ENCODE peak calls at places on chromosomes 7 and 10, in six cellular contexts. M is activated CD4-positive, CD25-positive, alpha-beta regulatory T cell; X is midbrain; W is hepatocyte; O is renal cortical epithelial cell; Q is NCI-H2171 treated with DMSO at 0.1 percent for 48 hours. U is an unnamed sample.

GRCh38 chr10:48363617-48364355 is 57.3 kb downstream of the MAPK8 start:
- DNase-seq in W (peak), O (peak), M (no peak), Q (peak), X (peak), U (no peak)

GRCh38 chr7:149821191-149822148 is 16.7 kb upstream of the ZNF862 start:
- DNase-seq in O (no peak), W (no peak), M (no peak), Q (no peak), X (no peak), U (no peak)

GRCh38 chr7:29970158-29970557 is 19.4 kb downstream of the SCRN1 start:
- DNase-seq in M (no peak), O (no peak), X (no peak), Q (peak), W (no peak), U (no peak)

GRCh38 chr10:33478675-33479125 is 144.2 kb upstream of the NRP1 start:
- DNase-seq in O (no peak), M (no peak), X (no peak), W (peak), Q (no peak), U (no peak)

GRCh38 chr10:33327750-33328149 is 6.7 kb downstream of the NRP1 start:
- DNase-seq in Q (no peak), M (no peak), O (peak), X (no peak), W (no peak), U (no peak)

GRCh38 chr10:60270426-60270825 is 119.2 kb downstream of the ANK3 start:
- DNase-seq in X (no peak), Q (no peak), O (peak), W (no peak), M (no peak), U (no peak)

GRCh38 chr10:31322647-31323046 is 3.6 kb downstream of the ZEB1 start:
- DNase-seq in X (no peak), M (no peak), W (no peak), Q (peak), O (no peak), U (no peak)

GRCh38 chr7:90180649-90181048 is 26.4 kb downstream of the STEAP1 start:
- DNase-seq in Q (no peak), W (no peak), O (peak), X (no peak), M (no peak), U (no peak)

GRCh38 chr7:46723742-46724141 is 802.7 kb upstream of the IGFBP3 start:
- DNase-seq in O (no peak), X (no peak), Q (no peak), M (no peak), W (no peak), U (no peak)

GRCh38 chr10:84537447-84537931 is 209.1 kb downstream of the CCSER2 start:
- DNase-seq in O (peak), X (peak), W (peak), Q (peak), M (no peak), U (peak)

GRCh38 chr7:7433736-7434260 is 101.9 kb downstream of the COL28A1 start:
- DNase-seq in X (no peak), O (no peak), M (no peak), Q (no peak), W (no peak), U (no peak)

GRCh38 chr7:108045154-108045553 is 42.2 kb upstream of the LAMB1 start:
- DNase-seq in X (no peak), M (no peak), W (peak), O (no peak), Q (no peak), U (no peak)

GRCh38 chr10:50393784-50394183 is 142.5 kb upstream of the ASAH2 start:
- DNase-seq in M (no peak), X (no peak), Q (no peak), W (peak), O (no peak), U (no peak)

GRCh38 chr7:81462672-81463071 is 307.2 kb downstream of the HGF start:
- DNase-seq in Q (no peak), M (no peak), W (no peak), O (peak), X (no peak), U (no peak)

GRCh38 chr10:68133553-68133952 is 24.3 kb downstream of the MYPN start:
- DNase-seq in M (no peak), W (no peak), Q (no peak), X (no peak), O (no peak), U (no peak)

GRCh38 chr7:92135100-92135429 is 788 bp upstream of the CYP51A1 start:
- DNase-seq in M (no peak), Q (peak), X (no peak), O (peak), W (peak), U (no peak)

GRCh38 chr10:124521429-124521871 is 59.8 kb downstream of the LHPP start:
- DNase-seq in Q (no peak), O (no peak), X (peak), M (no peak), W (no peak), U (no peak)

GRCh38 chr7:107236857-107237256 is 68.1 kb downstream of the HBP1 start:
- DNase-seq in W (no peak), X (no peak), Q (no peak), O (no peak), M (no peak), U (no peak)

GRCh38 chr10:23063387-23064287 is 31.7 kb upstream of the MSRB2 start:
- DNase-seq in X (peak), Q (no peak), M (no peak), O (no peak), W (no peak), U (no peak)

GRCh38 chr10:130169136-130169888 is 33.1 kb downstream of the GLRX3 start:
- DNase-seq in Q (no peak), M (no peak), X (no peak), O (peak), W (no peak), U (no peak)

GRCh38 chr10:71474702-71475242 is 78.1 kb downstream of the CDH23 start:
- DNase-seq in Q (no peak), X (no peak), M (no peak), W (no peak), O (no peak), U (no peak)

GRCh38 chr10:72913287-72913686 is 19.7 kb downstream of the OIT3 start:
- DNase-seq in M (no peak), X (no peak), O (no peak), W (no peak), Q (no peak), U (no peak)

GRCh38 chr10:35005868-35006267 is 84.3 kb downstream of the CUL2 start:
- DNase-seq in X (no peak), O (peak), M (no peak), W (no peak), Q (no peak), U (no peak)

GRCh38 chr10:130027716-130028464 is 63.8 kb upstream of the EBF3 start:
- DNase-seq in W (peak), X (no peak), Q (no peak), O (no peak), M (no peak), U (no peak)

GRCh38 chr7:13278020-13278419 is 590.6 kb downstream of the ARL4A start:
- DNase-seq in M (no peak), W (no peak), O (peak), Q (no peak), X (no peak), U (no peak)

GRCh38 chr10:1615186-1615954 is 122.0 kb downstream of the ADARB2 start:
- DNase-seq in O (no peak), Q (no peak), X (no peak), W (no peak), M (no peak), U (no peak)

GRCh38 chr7:100598425-100598824 is 3.7 kb upstream of the PCOLCE start:
- DNase-seq in X (no peak), W (no peak), Q (no peak), O (no peak), M (no peak), U (no peak)

GRCh38 chr7:142391191-142391992 is 133.5 kb upstream of the PRSS58 start:
- DNase-seq in X (peak), Q (no peak), O (no peak), W (peak), M (no peak), U (no peak)

GRCh38 chr7:39645482-39646407 is 22.4 kb downstream of the RALA start:
- DNase-seq in M (no peak), O (no peak), Q (no peak), X (no peak), W (no peak), U (no peak)

GRCh38 chr7:45566386-45566785 is 7.8 kb upstream of the ADCY1 start:
- DNase-seq in O (no peak), Q (no peak), W (no peak), M (no peak), X (no peak), U (no peak)

GRCh38 chr7:158322616-158323530 is 264.8 kb downstream of the PTPRN2 start:
- DNase-seq in O (no peak), W (no peak), Q (no peak), X (no peak), M (no peak), U (no peak)

U was measured in NCI-H1048.